ENCODE peak calls at places on chromosomes 12 and 14, in nine cellular contexts. One of them, this sample, is unnamed.

GRCh38 chr12:92139634-92140555 is 5.8 kb downstream of the BTG1 start:
- DNase-seq in ovary: no peak
- DNase-seq in neural progenitor cell: no peak
- DNase-seq in tibial artery: no peak
- DNase-seq in CD4-positive, alpha-beta T cell: no peak
- DNase-seq in foreskin fibroblast: peak; percentile 41
- DNase-seq in AG09309: no peak
- DNase-seq in Calu3: peak; percentile 60
- DNase-seq in fibroblast of lung: peak; percentile 58
- DNase-seq in this sample: no peak

GRCh38 chr14:54207075-54207474 is 189.7 kb upstream of the CDKN3 start:
- DNase-seq in ovary: no peak
- DNase-seq in fibroblast of lung: no peak
- DNase-seq in AG09309: no peak
- DNase-seq in neural progenitor cell: no peak
- DNase-seq in Calu3: no peak
- DNase-seq in CD4-positive, alpha-beta T cell: no peak
- DNase-seq in tibial artery: no peak
- DNase-seq in foreskin fibroblast: no peak
- DNase-seq in this sample: no peak

GRCh38 chr14:69287096-69287991 is 27.4 kb downstream of the GALNT16 start:
- DNase-seq in neural progenitor cell: peak; percentile 29
- DNase-seq in AG09309: no peak
- DNase-seq in Calu3: no peak
- DNase-seq in tibial artery: peak; percentile 59
- DNase-seq in foreskin fibroblast: no peak
- DNase-seq in CD4-positive, alpha-beta T cell: no peak
- DNase-seq in fibroblast of lung: no peak
- DNase-seq in ovary: peak; percentile 18
- DNase-seq in this sample: no peak

GRCh38 chr14:39203659-39204606 is 28.9 kb downstream of the PNN start:
- DNase-seq in foreskin fibroblast: no peak
- DNase-seq in fibroblast of lung: no peak
- DNase-seq in CD4-positive, alpha-beta T cell: no peak
- DNase-seq in Calu3: peak; percentile 31
- DNase-seq in ovary: no peak
- DNase-seq in tibial artery: no peak
- DNase-seq in AG09309: no peak
- DNase-seq in neural progenitor cell: no peak
- DNase-seq in this sample: no peak

GRCh38 chr12:19191089-19191488 is 61.6 kb downstream of the PLEKHA5 start:
- DNase-seq in foreskin fibroblast: no peak
- DNase-seq in neural progenitor cell: no peak
- DNase-seq in AG09309: no peak
- DNase-seq in CD4-positive, alpha-beta T cell: no peak
- DNase-seq in tibial artery: no peak
- DNase-seq in Calu3: no peak
- DNase-seq in ovary: no peak
- DNase-seq in fibroblast of lung: no peak
- DNase-seq in this sample: no peak

GRCh38 chr12:62919827-62920226 is 15.1 kb downstream of the PPM1H start:
- DNase-seq in fibroblast of lung: peak; percentile 73
- DNase-seq in Calu3: peak; percentile 56
- DNase-seq in tibial artery: no peak
- DNase-seq in foreskin fibroblast: peak; percentile 24
- DNase-seq in ovary: peak; percentile 44
- DNase-seq in AG09309: peak; percentile 41
- DNase-seq in CD4-positive, alpha-beta T cell: no peak
- DNase-seq in neural progenitor cell: no peak
- DNase-seq in this sample: no peak

GRCh38 chr12:121955258-121956040 is 37.1 kb downstream of the CFAP251 start:
- DNase-seq in AG09309: no peak
- DNase-seq in fibroblast of lung: peak; percentile 52
- DNase-seq in ovary: no peak
- DNase-seq in foreskin fibroblast: peak; percentile 29
- DNase-seq in CD4-positive, alpha-beta T cell: no peak
- DNase-seq in tibial artery: no peak
- DNase-seq in Calu3: peak; percentile 18
- DNase-seq in neural progenitor cell: peak; percentile 43
- DNase-seq in this sample: no peak

GRCh38 chr12:73699318-73699717 is 838.3 kb upstream of the ATXN7L3B start:
- DNase-seq in tibial artery: no peak
- DNase-seq in AG09309: no peak
- DNase-seq in ovary: no peak
- DNase-seq in foreskin fibroblast: no peak
- DNase-seq in fibroblast of lung: no peak
- DNase-seq in Calu3: no peak
- DNase-seq in CD4-positive, alpha-beta T cell: no peak
- DNase-seq in neural progenitor cell: no peak
- DNase-seq in this sample: no peak

GRCh38 chr12:39764944-39765560 is 145.4 kb upstream of the ABCD2 start:
- DNase-seq in foreskin fibroblast: peak; percentile 28
- DNase-seq in tibial artery: no peak
- DNase-seq in neural progenitor cell: peak; percentile 52
- DNase-seq in AG09309: no peak
- DNase-seq in fibroblast of lung: peak; percentile 69
- DNase-seq in CD4-positive, alpha-beta T cell: no peak
- DNase-seq in ovary: no peak
- DNase-seq in Calu3: peak; percentile 3
- DNase-seq in this sample: no peak

GRCh38 chr14:68694516-68695235 is 98.2 kb downstream of the ZFP36L1 start:
- DNase-seq in Calu3: no peak
- DNase-seq in foreskin fibroblast: no peak
- DNase-seq in CD4-positive, alpha-beta T cell: no peak
- DNase-seq in fibroblast of lung: peak; percentile 80
- DNase-seq in neural progenitor cell: no peak
- DNase-seq in tibial artery: peak; percentile 48
- DNase-seq in AG09309: no peak
- DNase-seq in ovary: no peak
- DNase-seq in this sample: no peak

GRCh38 chr14:59296508-59296907 is 108.0 kb downstream of the DAAM1 start:
- DNase-seq in neural progenitor cell: no peak
- DNase-seq in CD4-positive, alpha-beta T cell: no peak
- DNase-seq in ovary: no peak
- DNase-seq in Calu3: no peak
- DNase-seq in tibial artery: no peak
- DNase-seq in AG09309: no peak
- DNase-seq in foreskin fibroblast: no peak
- DNase-seq in fibroblast of lung: no peak
- DNase-seq in this sample: no peak

GRCh38 chr14:24032727-24033418 is 18.9 kb upstream of the CARMIL3 start:
- DNase-seq in ovary: no peak
- DNase-seq in neural progenitor cell: no peak
- DNase-seq in CD4-positive, alpha-beta T cell: no peak
- DNase-seq in foreskin fibroblast: peak; percentile 80
- DNase-seq in tibial artery: no peak
- DNase-seq in AG09309: peak; percentile 81
- DNase-seq in Calu3: peak; percentile 20
- DNase-seq in fibroblast of lung: peak; percentile 83
- DNase-seq in this sample: no peak

GRCh38 chr14:21923820-21924219 is 250.2 kb upstream of the OR4E1 start:
- DNase-seq in foreskin fibroblast: no peak
- DNase-seq in tibial artery: no peak
- DNase-seq in CD4-positive, alpha-beta T cell: no peak
- DNase-seq in Calu3: no peak
- DNase-seq in ovary: no peak
- DNase-seq in fibroblast of lung: no peak
- DNase-seq in AG09309: no peak
- DNase-seq in neural progenitor cell: no peak
- DNase-seq in this sample: no peak

GRCh38 chr14:75249251-75249957 is 29.2 kb upstream of the FOS start:
- DNase-seq in ovary: no peak
- DNase-seq in fibroblast of lung: no peak
- DNase-seq in foreskin fibroblast: no peak
- DNase-seq in CD4-positive, alpha-beta T cell: peak; percentile 69
- DNase-seq in neural progenitor cell: peak; percentile 21
- DNase-seq in Calu3: peak; percentile 21
- DNase-seq in tibial artery: peak; percentile 50
- DNase-seq in AG09309: no peak
- DNase-seq in this sample: no peak

GRCh38 chr12:64457036-64457435 is 5.1 kb downstream of the TBK1 start:
- DNase-seq in ovary: no peak
- DNase-seq in neural progenitor cell: no peak
- DNase-seq in Calu3: no peak
- DNase-seq in AG09309: no peak
- DNase-seq in CD4-positive, alpha-beta T cell: peak; percentile 8
- DNase-seq in tibial artery: no peak
- DNase-seq in foreskin fibroblast: no peak
- DNase-seq in fibroblast of lung: no peak
- DNase-seq in this sample: no peak

GRCh38 chr12:2271961-2272360 is 219.2 kb downstream of the CACNA1C start:
- DNase-seq in AG09309: no peak
- DNase-seq in ovary: no peak
- DNase-seq in neural progenitor cell: no peak
- DNase-seq in foreskin fibroblast: no peak
- DNase-seq in tibial artery: no peak
- DNase-seq in Calu3: no peak
- DNase-seq in fibroblast of lung: no peak
- DNase-seq in CD4-positive, alpha-beta T cell: no peak
- DNase-seq in this sample: no peak

GRCh38 chr12:128644664-128645296 is 179.0 kb downstream of the SLC15A4 start:
- DNase-seq in neural progenitor cell: peak; percentile 69
- DNase-seq in foreskin fibroblast: no peak
- DNase-seq in ovary: no peak
- DNase-seq in AG09309: no peak
- DNase-seq in Calu3: peak; percentile 9
- DNase-seq in CD4-positive, alpha-beta T cell: no peak
- DNase-seq in tibial artery: no peak
- DNase-seq in fibroblast of lung: no peak
- DNase-seq in this sample: no peak

GRCh38 chr14:31527087-31527486 is 34.1 kb upstream of the NUBPL start:
- DNase-seq in tibial artery: no peak
- DNase-seq in ovary: no peak
- DNase-seq in CD4-positive, alpha-beta T cell: no peak
- DNase-seq in AG09309: no peak
- DNase-seq in Calu3: no peak
- DNase-seq in foreskin fibroblast: no peak
- DNase-seq in neural progenitor cell: no peak
- DNase-seq in fibroblast of lung: no peak
- DNase-seq in this sample: no peak

GRCh38 chr12:66493841-66494240 is 185.0 kb downstream of the GRIP1 start:
- DNase-seq in neural progenitor cell: no peak
- DNase-seq in fibroblast of lung: no peak
- DNase-seq in tibial artery: no peak
- DNase-seq in AG09309: no peak
- DNase-seq in ovary: no peak
- DNase-seq in Calu3: peak; percentile 13
- DNase-seq in CD4-positive, alpha-beta T cell: no peak
- DNase-seq in foreskin fibroblast: no peak
- DNase-seq in this sample: no peak

GRCh38 chr14:96168581-96168980 is 36.1 kb upstream of the BDKRB2 start:
- DNase-seq in fibroblast of lung: no peak
- DNase-seq in CD4-positive, alpha-beta T cell: no peak
- DNase-seq in tibial artery: no peak
- DNase-seq in ovary: no peak
- DNase-seq in Calu3: no peak
- DNase-seq in foreskin fibroblast: no peak
- DNase-seq in neural progenitor cell: no peak
- DNase-seq in AG09309: no peak
- DNase-seq in this sample: no peak

GRCh38 chr12:124686001-124686884 is 118.8 kb upstream of the NCOR2 start:
- DNase-seq in ovary: no peak
- DNase-seq in neural progenitor cell: no peak
- DNase-seq in Calu3: no peak
- DNase-seq in fibroblast of lung: peak; percentile 46
- DNase-seq in tibial artery: no peak
- DNase-seq in CD4-positive, alpha-beta T cell: no peak
- DNase-seq in AG09309: no peak
- DNase-seq in foreskin fibroblast: peak; percentile 59
- DNase-seq in this sample: no peak

GRCh38 chr12:52090291-52090690 is 10.8 kb downstream of the SMIM41 start:
- DNase-seq in ovary: no peak
- DNase-seq in tibial artery: no peak
- DNase-seq in fibroblast of lung: no peak
- DNase-seq in neural progenitor cell: no peak
- DNase-seq in Calu3: no peak
- DNase-seq in foreskin fibroblast: no peak
- DNase-seq in AG09309: no peak
- DNase-seq in CD4-positive, alpha-beta T cell: no peak
- DNase-seq in this sample: no peak

GRCh38 chr14:72961579-72962335 is 35.5 kb downstream of the DCAF4 start:
- DNase-seq in AG09309: no peak
- DNase-seq in tibial artery: no peak
- DNase-seq in fibroblast of lung: no peak
- DNase-seq in ovary: no peak
- DNase-seq in foreskin fibroblast: no peak
- DNase-seq in Calu3: peak; percentile 70
- DNase-seq in CD4-positive, alpha-beta T cell: no peak
- DNase-seq in neural progenitor cell: no peak
- DNase-seq in this sample: no peak

GRCh38 chr12:30754383-30754749 is 385 bp downstream of the CAPRIN2 start:
- DNase-seq in ovary: no peak
- DNase-seq in neural progenitor cell: no peak
- DNase-seq in AG09309: no peak
- DNase-seq in foreskin fibroblast: no peak
- DNase-seq in tibial artery: no peak
- DNase-seq in CD4-positive, alpha-beta T cell: peak; percentile 32
- DNase-seq in fibroblast of lung: no peak
- DNase-seq in Calu3: no peak
- DNase-seq in this sample: no peak
- TF ChIP-seq CTCF in ovary: no peak
- TF ChIP-seq CTCF in neural progenitor cell: no peak
- TF ChIP-seq CTCF in AG09309: no peak
- TF ChIP-seq CTCF in foreskin fibroblast: no peak
- TF ChIP-seq CTCF in tibial artery: no peak
- TF ChIP-seq CTCF in CD4-positive, alpha-beta T cell: no peak
- TF ChIP-seq CTCF in fibroblast of lung: no peak
- TF ChIP-seq CTCF in Calu3: no peak
- TF ChIP-seq CTCF in this sample: no peak

GRCh38 chr12:31600252-31600651 is 9.3 kb upstream of the DENND5B start:
- DNase-seq in fibroblast of lung: no peak
- DNase-seq in foreskin fibroblast: no peak
- DNase-seq in tibial artery: no peak
- DNase-seq in ovary: no peak
- DNase-seq in neural progenitor cell: no peak
- DNase-seq in AG09309: no peak
- DNase-seq in CD4-positive, alpha-beta T cell: no peak
- DNase-seq in Calu3: no peak
- DNase-seq in this sample: no peak
- TF ChIP-seq CTCF in fibroblast of lung: no peak
- TF ChIP-seq CTCF in foreskin fibroblast: no peak
- TF ChIP-seq CTCF in tibial artery: no peak
- TF ChIP-seq CTCF in ovary: no peak
- TF ChIP-seq CTCF in neural progenitor cell: no peak
- TF ChIP-seq CTCF in AG09309: no peak
- TF ChIP-seq CTCF in CD4-positive, alpha-beta T cell: no peak
- TF ChIP-seq CTCF in Calu3: no peak
- TF ChIP-seq CTCF in this sample: no peak

GRCh38 chr12:27807063-27807703 is 27.1 kb upstream of the MANSC4 start:
- DNase-seq in AG09309: no peak
- DNase-seq in ovary: no peak
- DNase-seq in fibroblast of lung: no peak
- DNase-seq in foreskin fibroblast: no peak
- DNase-seq in tibial artery: no peak
- DNase-seq in CD4-positive, alpha-beta T cell: peak; percentile 11
- DNase-seq in Calu3: no peak
- DNase-seq in neural progenitor cell: no peak
- DNase-seq in this sample: no peak
- TF ChIP-seq CTCF in AG09309: no peak
- TF ChIP-seq CTCF in ovary: no peak
- TF ChIP-seq CTCF in fibroblast of lung: no peak
- TF ChIP-seq CTCF in foreskin fibroblast: no peak
- TF ChIP-seq CTCF in tibial artery: no peak
- TF ChIP-seq CTCF in CD4-positive, alpha-beta T cell: no peak
- TF ChIP-seq CTCF in Calu3: no peak
- TF ChIP-seq CTCF in neural progenitor cell: peak; percentile 14
- TF ChIP-seq CTCF in this sample: no peak

GRCh38 chr12:16939871-16940306 is 333.9 kb upstream of the LMO3 start:
- DNase-seq in CD4-positive, alpha-beta T cell: no peak
- DNase-seq in foreskin fibroblast: no peak
- DNase-seq in fibroblast of lung: peak; percentile 2
- DNase-seq in neural progenitor cell: peak; percentile 81
- DNase-seq in AG09309: no peak
- DNase-seq in ovary: no peak
- DNase-seq in tibial artery: no peak
- DNase-seq in Calu3: peak; percentile 76
- DNase-seq in this sample: no peak
- TF ChIP-seq CTCF in CD4-positive, alpha-beta T cell: no peak
- TF ChIP-seq CTCF in foreskin fibroblast: peak; percentile 33
- TF ChIP-seq CTCF in fibroblast of lung: peak; percentile 28
- TF ChIP-seq CTCF in neural progenitor cell: peak; percentile 93
- TF ChIP-seq CTCF in AG09309: peak; percentile 35
- TF ChIP-seq CTCF in ovary: no peak
- TF ChIP-seq CTCF in tibial artery: no peak
- TF ChIP-seq CTCF in Calu3: peak; percentile 92
- TF ChIP-seq CTCF in this sample: no peak

This sample was measured in coronary artery.